ENCODE peak calls at places on chromosome 11, in five cellular contexts. X, M, A, T and I are unnamed samples.
A peak's percentile ranks its signal among the peaks of the same experiment; 100 is the strongest.

GRCh38 chr11:29780756-29781155 is 236.1 kb downstream of the KCNA4 start:
- DNase-seq in X (no peak), M (no peak), T (no peak), A (no peak), I (no peak)

GRCh38 chr11:59867946-59868345 is 1.7 kb upstream of the TCN1 start:
- DNase-seq in X (no peak), M (no peak), A (no peak), T (no peak), I (no peak)

GRCh38 chr11:123607781-123608180 is 46.6 kb downstream of the SCN3B start:
- DNase-seq in A (no peak), M (no peak), X (no peak), T (no peak), I (no peak)

GRCh38 chr11:557328-558132 is 3.0 kb downstream of the LMNTD2 start:
- DNase-seq in X (no peak), A (no peak), T (no peak), M (no peak), I (no peak)

GRCh38 chr11:76152086-76152658 is 54.1 kb downstream of the WNT11 start:
- DNase-seq in X (peak; percentile 69), M (peak; percentile 90), T (peak; percentile 39), A (peak; percentile 96), I (peak; percentile 49)

GRCh38 chr11:7518811-7519562 is 5.2 kb downstream of the PPFIBP2 start:
- DNase-seq in A (no peak), X (no peak), T (no peak), M (no peak), I (no peak)

GRCh38 chr11:36453678-36454077 is 56.4 kb downstream of the TRAF6 start:
- DNase-seq in X (no peak), T (no peak), M (no peak), A (no peak), I (no peak)

GRCh38 chr11:19952101-19952605 is 208.1 kb downstream of the DBX1 start:
- DNase-seq in M (no peak), X (no peak), T (no peak), A (no peak), I (no peak)

GRCh38 chr11:123413636-123414035 is 16.4 kb upstream of the GRAMD1B start:
- DNase-seq in X (no peak), M (no peak), T (no peak), A (no peak), I (no peak)

GRCh38 chr11:112320668-112321067 is 60.0 kb upstream of the PLET1 start:
- DNase-seq in X (peak; percentile 62), A (no peak), T (no peak), M (peak; percentile 74), I (no peak)

GRCh38 chr11:43986327-43986726 is 43.9 kb downstream of the C11orf96 start:
- DNase-seq in T (no peak), A (no peak), M (no peak), X (no peak), I (no peak)

GRCh38 chr11:108624196-108624925 is 30.8 kb upstream of the EXPH5 start:
- DNase-seq in T (no peak), M (no peak), A (no peak), X (no peak), I (no peak)

GRCh38 chr11:48036011-48036410 is 55.7 kb downstream of the PTPRJ start:
- DNase-seq in X (no peak), A (no peak), M (peak; percentile 5), T (no peak), I (no peak)

GRCh38 chr11:1832181-1832988 is 2.4 kb upstream of the SYT8 start:
- DNase-seq in X (no peak), M (peak; percentile 72), T (peak; percentile 37), A (no peak), I (peak; percentile 56)

GRCh38 chr11:101436511-101437142 is 147.2 kb downstream of the TRPC6 start:
- DNase-seq in T (no peak), M (no peak), X (no peak), A (no peak), I (no peak)

GRCh38 chr11:11366793-11367192 is 13.7 kb upstream of the CSNK2A3 start:
- DNase-seq in A (no peak), T (no peak), M (no peak), X (no peak), I (no peak)

GRCh38 chr11:64246874-64247728 is at the start of gene PPP1R14B:
- DNase-seq in A (no peak), M (peak; percentile 91), T (peak; percentile 70), X (no peak), I (peak; percentile 63)

GRCh38 chr11:111845256-111846028 is 25.9 kb downstream of the ALG9 start:
- DNase-seq in X (no peak), A (no peak), T (no peak), M (no peak), I (no peak)

GRCh38 chr11:74543991-74544390 is 48.4 kb upstream of the POLD3 start:
- DNase-seq in M (no peak), A (no peak), X (no peak), T (no peak), I (no peak)

GRCh38 chr11:67400251-67400941 is 1.3 kb downstream of the PPP1CA start:
- DNase-seq in A (no peak), X (no peak), M (no peak), T (no peak), I (no peak)

GRCh38 chr11:55707029-55707428 is 45.0 kb downstream of the OR4C6 start:
- DNase-seq in A (no peak), T (no peak), M (no peak), X (no peak), I (no peak)

GRCh38 chr11:134132808-134133207 is 63.9 kb downstream of the JAM3 start:
- DNase-seq in T (no peak), X (no peak), M (no peak), A (no peak), I (no peak)

GRCh38 chr11:130648601-130649000 is 200.2 kb downstream of the ADAMTS15 start:
- DNase-seq in X (no peak), M (no peak), A (no peak), T (no peak), I (no peak)

GRCh38 chr11:122746050-122746478 is 90.5 kb downstream of the UBASH3B start:
- DNase-seq in A (no peak), T (peak; percentile 13), X (no peak), M (no peak), I (no peak)

GRCh38 chr11:120578591-120579154 is 67.1 kb downstream of the GRIK4 start:
- DNase-seq in M (no peak), T (no peak), A (no peak), X (no peak), I (no peak)